ENCODE peak calls at places on chromosomes 2 and 18, in seven cellular contexts. One of them, this sample, is unnamed.

GRCh38 chr2:237697586-237698337 is 70.4 kb downstream of the LRRFIP1 start:
- DNase-seq in PC-3: no peak
- DNase-seq in renal cortical epithelial cell: no peak
- DNase-seq in glutamatergic neuron: no peak
- DNase-seq in BE2C: no peak
- DNase-seq in NCI-H460: no peak
- DNase-seq in GM13976: no peak
- DNase-seq in this sample: no peak

GRCh38 chr18:24632158-24632988 is 171.9 kb downstream of the HRH4 start:
- DNase-seq in glutamatergic neuron: peak; percentile 37
- DNase-seq in PC-3: no peak
- DNase-seq in BE2C: no peak
- DNase-seq in renal cortical epithelial cell: no peak
- DNase-seq in NCI-H460: no peak
- DNase-seq in GM13976: no peak
- DNase-seq in this sample: no peak

GRCh38 chr2:16708173-16708572 is 42.5 kb upstream of the CYRIA start:
- DNase-seq in BE2C: no peak
- DNase-seq in renal cortical epithelial cell: no peak
- DNase-seq in NCI-H460: no peak
- DNase-seq in glutamatergic neuron: no peak
- DNase-seq in PC-3: no peak
- DNase-seq in GM13976: no peak
- DNase-seq in this sample: no peak

GRCh38 chr2:188619146-188619545 is 327.5 kb downstream of the GULP1 start:
- DNase-seq in GM13976: no peak
- DNase-seq in PC-3: no peak
- DNase-seq in glutamatergic neuron: no peak
- DNase-seq in renal cortical epithelial cell: no peak
- DNase-seq in BE2C: no peak
- DNase-seq in NCI-H460: no peak
- DNase-seq in this sample: no peak

GRCh38 chr2:68925298-68925885 is 27.3 kb downstream of the GKN2 start:
- DNase-seq in glutamatergic neuron: no peak
- DNase-seq in GM13976: peak; percentile 59
- DNase-seq in NCI-H460: peak; percentile 64
- DNase-seq in BE2C: peak; percentile 12
- DNase-seq in PC-3: peak; percentile 81
- DNase-seq in renal cortical epithelial cell: peak; percentile 55
- DNase-seq in this sample: no peak

GRCh38 chr18:79785831-79786230 is 11.9 kb upstream of the KCNG2 start:
- DNase-seq in renal cortical epithelial cell: no peak
- DNase-seq in NCI-H460: no peak
- DNase-seq in BE2C: no peak
- DNase-seq in glutamatergic neuron: no peak
- DNase-seq in GM13976: no peak
- DNase-seq in PC-3: no peak
- DNase-seq in this sample: no peak

GRCh38 chr18:59060540-59060939 is 79.1 kb upstream of the SEC11C start:
- DNase-seq in PC-3: no peak
- DNase-seq in GM13976: no peak
- DNase-seq in glutamatergic neuron: no peak
- DNase-seq in NCI-H460: no peak
- DNase-seq in renal cortical epithelial cell: no peak
- DNase-seq in BE2C: no peak
- DNase-seq in this sample: no peak

GRCh38 chr2:7191927-7192326 is 274.7 kb downstream of the RNF144A start:
- DNase-seq in renal cortical epithelial cell: peak; percentile 93
- DNase-seq in NCI-H460: no peak
- DNase-seq in GM13976: no peak
- DNase-seq in PC-3: peak; percentile 90
- DNase-seq in glutamatergic neuron: no peak
- DNase-seq in BE2C: no peak
- DNase-seq in this sample: no peak

GRCh38 chr2:236538242-236538641 is 31.4 kb upstream of the ACKR3 start:
- DNase-seq in glutamatergic neuron: no peak
- DNase-seq in GM13976: peak; percentile 35
- DNase-seq in NCI-H460: no peak
- DNase-seq in BE2C: no peak
- DNase-seq in renal cortical epithelial cell: no peak
- DNase-seq in PC-3: no peak
- DNase-seq in this sample: no peak

GRCh38 chr2:217956895-217957457 is 45.8 kb downstream of the TNS1 start:
- DNase-seq in GM13976: no peak
- DNase-seq in NCI-H460: no peak
- DNase-seq in renal cortical epithelial cell: no peak
- DNase-seq in glutamatergic neuron: peak; percentile 13
- DNase-seq in BE2C: peak; percentile 2
- DNase-seq in PC-3: no peak
- DNase-seq in this sample: no peak

GRCh38 chr2:33598472-33599174 is 476 bp downstream of the FAM98A start:
- DNase-seq in NCI-H460: peak; percentile 23
- DNase-seq in BE2C: peak; percentile 57
- DNase-seq in renal cortical epithelial cell: peak; percentile 38
- DNase-seq in GM13976: peak; percentile 66
- DNase-seq in PC-3: peak; percentile 49
- DNase-seq in glutamatergic neuron: peak; percentile 55
- DNase-seq in this sample: peak; percentile 42

GRCh38 chr2:56009758-56010534 is 86.4 kb upstream of the EFEMP1 start:
- DNase-seq in GM13976: no peak
- DNase-seq in NCI-H460: peak; percentile 61
- DNase-seq in renal cortical epithelial cell: peak; percentile 64
- DNase-seq in PC-3: peak; percentile 72
- DNase-seq in BE2C: no peak
- DNase-seq in glutamatergic neuron: no peak
- DNase-seq in this sample: no peak

GRCh38 chr2:241865957-241866858 is 3.3 kb upstream of the RTP5 start:
- DNase-seq in PC-3: no peak
- DNase-seq in GM13976: no peak
- DNase-seq in BE2C: peak; percentile 55
- DNase-seq in glutamatergic neuron: peak; percentile 67
- DNase-seq in NCI-H460: no peak
- DNase-seq in renal cortical epithelial cell: no peak
- DNase-seq in this sample: no peak

GRCh38 chr2:164281896-164282295 is 339.4 kb downstream of the GRB14 start:
- DNase-seq in renal cortical epithelial cell: no peak
- DNase-seq in glutamatergic neuron: no peak
- DNase-seq in GM13976: no peak
- DNase-seq in BE2C: no peak
- DNase-seq in NCI-H460: no peak
- DNase-seq in PC-3: no peak
- DNase-seq in this sample: no peak

GRCh38 chr18:65754121-65754520 is 3.3 kb downstream of the CDH7 start:
- DNase-seq in NCI-H460: no peak
- DNase-seq in renal cortical epithelial cell: peak; percentile 6
- DNase-seq in BE2C: peak; percentile 28
- DNase-seq in GM13976: no peak
- DNase-seq in PC-3: peak; percentile 58
- DNase-seq in glutamatergic neuron: no peak
- DNase-seq in this sample: no peak

GRCh38 chr2:105777506-105778343 is 33.0 kb downstream of the NCK2 start:
- DNase-seq in renal cortical epithelial cell: no peak
- DNase-seq in GM13976: no peak
- DNase-seq in PC-3: no peak
- DNase-seq in NCI-H460: no peak
- DNase-seq in BE2C: no peak
- DNase-seq in glutamatergic neuron: no peak
- DNase-seq in this sample: no peak

GRCh38 chr2:144183744-144184143 is 336.2 kb downstream of the ZEB2 start:
- DNase-seq in PC-3: no peak
- DNase-seq in renal cortical epithelial cell: no peak
- DNase-seq in GM13976: peak; percentile 25
- DNase-seq in BE2C: no peak
- DNase-seq in NCI-H460: no peak
- DNase-seq in glutamatergic neuron: no peak
- DNase-seq in this sample: peak; percentile 74

This sample was measured in stimulated activated CD8-positive, alpha-beta memory T cell treated with anti-CD3 and anti-CD28 coated beads, Interleukin-15, amount 100 ng/mL, for 48 hours.